ENCODE peak calls at places on chromosome 1, in six cellular contexts. P is HepG2, M is HCT116, Z is mammary epithelial cell, Y is GM23248, B is K562. C is an unnamed sample. For H4K20me1, the result is how much of the 10 kb centered on the place peaks cover.

GRCh38 chr1:1213153-1213918 is 617 bp downstream of the TNFRSF4 start:
- DNase-seq in P (no peak), M (no peak), Z (no peak), Y (no peak), B (no peak), C (no peak)

GRCh38 chr1:37858931-37859506 is 373 bp downstream of the MTF1 start:
- DNase-seq in P (no peak), M (no peak), Z (no peak), Y (peak), B (peak), C (no peak)

GRCh38 chr1:207698822-207699483 is 52.9 kb upstream of the CD46 start:
- DNase-seq in P (peak), M (peak), Z (peak), Y (peak), B (peak), C (peak)

GRCh38 chr1:89671775-89672488 is 39.0 kb downstream of the LRRC8C start:
- DNase-seq in P (no peak), M (no peak), Z (peak), Y (peak), B (no peak), C (no peak)

GRCh38 chr1:85229574-85230097 is 28.8 kb upstream of the SYDE2 start:
- DNase-seq in P (peak), M (peak), Z (no peak), Y (no peak), B (no peak), C (no peak)

GRCh38 chr1:15394261-15394543 is 15.5 kb upstream of the EFHD2 start:
- DNase-seq in P (no peak), M (no peak), Z (no peak), Y (no peak), B (no peak), C (no peak)

GRCh38 chr1:65694126-65694525 is 98.6 kb upstream of the PDE4B start:
- DNase-seq in P (no peak), M (no peak), Z (no peak), Y (no peak), B (no peak), C (no peak)

GRCh38 chr1:187680823-187681222 is 852.1 kb downstream of the PLA2G4A start:
- DNase-seq in P (no peak), M (no peak), Z (no peak), Y (peak), B (no peak), C (no peak)

GRCh38 chr1:246728311-246728710 is 4.1 kb downstream of the SCCPDH start:
- DNase-seq in P (no peak), M (no peak), Z (peak), Y (no peak), B (no peak), C (no peak)

GRCh38 chr1:8202182-8202905 is 115.6 kb upstream of the SLC45A1 start:
- DNase-seq in P (peak), M (peak), Z (peak), Y (peak), B (peak), C (peak)

GRCh38 chr1:243742814-243743213 is 107.2 kb downstream of the AKT3 start:
- DNase-seq in P (no peak), M (no peak), Z (peak), Y (peak), B (no peak), C (no peak)

GRCh38 chr1:92230736-92231135 is 13.0 kb downstream of the C1orf146 start:
- DNase-seq in P (no peak), M (no peak), Z (no peak), Y (no peak), B (no peak), C (no peak)

GRCh38 chr1:22290611-22291010 is 147.7 kb upstream of the WNT4 start:
- DNase-seq in P (no peak), M (no peak), Z (no peak), Y (no peak), B (no peak), C (no peak)

DNA sequence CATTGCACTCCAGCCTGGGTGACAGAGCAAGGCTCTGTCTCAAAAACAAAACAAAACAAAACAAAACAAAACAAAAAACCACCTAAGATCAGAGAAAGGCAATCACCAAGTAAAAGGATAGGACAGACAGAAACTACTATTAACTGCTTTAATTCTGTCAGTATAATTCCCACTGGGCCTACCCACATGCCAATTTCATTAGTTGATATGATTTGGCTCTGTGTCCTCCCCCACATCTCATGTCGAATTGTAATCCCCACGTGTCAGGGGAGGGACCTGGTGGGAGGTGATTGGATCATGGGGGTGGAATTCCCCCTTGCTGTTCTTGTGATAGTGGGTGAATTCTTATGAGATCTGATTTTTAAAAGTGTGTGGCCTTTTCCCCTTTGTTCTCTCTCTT is 27.2 kb upstream of the CAPZB start:
- DNase-seq in P (no peak), M (no peak), Z (peak), Y (peak), B (no peak), C (no peak)
- TF ChIP-seq EZH2 in P (no peak), M (no peak), Z (no peak), Y (no peak), B (no peak), C (no peak)

DNA sequence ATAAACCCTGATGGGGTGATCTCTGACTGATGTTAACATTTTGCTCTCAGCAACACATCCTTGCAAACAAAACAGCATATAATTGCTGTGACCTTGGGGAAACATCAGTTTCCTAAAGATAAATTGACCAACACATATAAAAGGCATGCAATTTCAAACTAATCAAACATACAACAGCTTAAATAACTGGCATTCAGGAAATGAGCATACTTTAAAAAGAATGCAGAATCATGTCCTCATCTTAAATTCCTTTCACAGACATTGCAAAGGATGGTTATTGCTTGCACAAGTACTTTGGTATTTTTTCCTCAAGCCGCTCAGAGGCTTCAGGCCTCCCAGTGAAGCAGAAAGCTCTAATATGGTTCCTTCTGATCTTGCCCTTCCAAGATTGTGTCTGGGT is 53.4 kb upstream of the RGS18 start:
- DNase-seq in P (no peak), M (no peak), Z (no peak), Y (peak), B (no peak), C (no peak)
- H4K20me1 ChIP-seq in P (under half), M (under half), Z (under half), Y (under half), B (under half), C (under half)

DNA sequence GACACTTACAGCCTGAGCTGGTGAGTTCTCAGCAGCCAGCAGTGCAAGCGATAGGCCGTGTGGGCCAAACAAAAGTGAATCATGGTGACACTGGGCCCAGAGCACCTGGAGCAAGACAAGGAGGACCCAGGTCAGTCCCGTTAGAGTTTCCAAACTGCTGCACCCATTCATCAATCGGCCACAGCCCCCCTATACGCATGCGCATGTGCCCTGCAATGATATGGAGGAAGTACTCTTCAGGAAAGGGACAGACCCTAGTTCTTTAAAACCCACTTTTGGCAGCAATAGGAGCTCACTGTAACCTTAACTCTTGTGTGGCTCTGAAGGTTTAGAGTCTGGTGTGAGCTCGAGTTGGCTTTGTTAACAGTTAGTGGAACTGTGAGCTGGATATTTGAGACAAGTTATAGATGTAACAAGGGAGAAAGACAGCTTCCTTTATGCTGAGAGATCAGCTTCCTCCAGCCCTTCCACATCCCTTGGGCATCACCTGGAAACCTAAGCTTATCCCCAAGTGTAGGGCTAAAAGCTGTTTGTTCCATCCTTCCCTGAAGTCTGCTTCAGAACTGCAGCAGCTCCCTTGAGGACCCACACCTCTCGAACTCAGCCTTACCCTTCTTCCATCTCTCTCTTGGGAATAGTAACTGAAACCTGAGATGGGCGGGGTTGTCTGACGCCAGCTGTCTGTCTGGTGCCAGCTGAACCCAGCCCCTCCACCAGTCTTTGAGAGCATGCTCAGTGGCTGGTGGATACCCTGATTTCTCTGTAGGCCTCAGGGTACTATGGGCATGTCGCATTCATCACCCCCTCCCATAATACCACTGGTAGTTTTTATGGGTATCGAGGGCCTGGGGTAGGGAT is 17.7 kb downstream of the NMNAT1 start:
- DNase-seq in P (no peak), M (no peak), Z (no peak), Y (no peak), B (no peak), C (peak)
- H3K4me2 ChIP-seq in P (no peak), M (peak), Z (no peak), Y (no peak), B (no peak), C (peak)

GRCh38 chr1:110728388-110728787 is 53.6 kb upstream of the KCNA3 start:
- DNase-seq in P (no peak), M (no peak), Z (no peak), Y (no peak), B (no peak), C (no peak)

GRCh38 chr1:110722835-110723234 is 48.1 kb upstream of the KCNA3 start:
- DNase-seq in P (no peak), M (no peak), Z (no peak), Y (no peak), B (no peak), C (no peak)

DNA sequence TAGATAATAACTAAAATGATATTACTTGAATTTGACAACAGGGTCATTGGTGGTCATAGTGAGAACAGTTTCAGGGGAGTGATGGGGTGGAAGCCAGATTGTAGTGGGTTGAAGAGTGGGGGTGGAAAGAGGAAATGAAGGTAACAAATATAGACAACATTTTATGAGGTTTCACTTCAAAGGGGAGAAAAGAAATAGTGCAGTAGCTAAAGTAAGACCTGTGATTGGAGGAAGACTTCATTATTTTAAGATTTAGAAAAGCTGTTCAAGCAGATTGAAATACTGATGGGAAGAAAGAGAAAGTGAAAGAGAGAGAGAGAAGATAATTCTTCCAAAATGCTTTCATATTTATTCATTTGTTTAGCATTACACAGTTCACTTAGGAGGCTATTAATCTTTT is 52.0 kb upstream of the KCNA3 start:
- DNase-seq in P (no peak), M (no peak), Z (no peak), Y (no peak), B (no peak), C (no peak)
- TF ChIP-seq EZH2 in P (no peak), M (no peak), Z (no peak), Y (no peak), B (no peak), C (no peak)

DNA sequence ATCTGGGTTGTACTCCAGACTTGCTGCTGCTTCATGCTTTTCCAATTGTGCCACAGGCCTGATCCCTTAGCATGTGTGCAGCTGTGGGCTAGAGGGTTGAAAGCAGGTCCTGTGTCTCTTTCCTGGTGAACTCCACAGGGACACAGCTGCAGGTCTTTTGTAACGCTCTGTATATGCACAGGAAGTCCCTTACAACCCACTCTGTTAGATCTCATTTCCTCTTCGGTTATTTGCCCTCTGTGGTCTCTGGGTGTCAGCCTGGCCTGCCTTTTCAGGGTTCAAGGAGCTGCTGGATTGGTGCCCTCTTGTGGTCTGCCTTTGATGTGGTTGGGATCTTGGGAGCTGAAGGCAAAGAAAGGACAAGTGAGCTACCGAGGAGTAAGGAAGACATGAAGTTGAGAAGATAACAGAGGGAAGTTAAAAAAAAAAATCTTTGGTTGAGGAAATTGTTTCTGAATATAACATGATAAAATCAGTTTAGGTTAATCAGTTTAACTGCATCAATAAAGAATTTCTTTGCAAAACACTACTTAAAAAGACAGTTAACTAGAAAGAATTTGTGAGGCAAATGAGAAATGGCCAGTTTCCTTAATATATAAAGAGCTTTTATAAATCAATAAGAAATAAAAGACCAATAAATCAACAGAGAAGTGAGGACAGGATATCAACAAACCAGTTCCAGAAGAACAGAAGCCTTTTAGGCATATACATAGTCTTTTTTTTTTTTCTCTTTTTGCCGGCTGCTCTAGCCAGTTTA is 44.1 kb downstream of the UCK2 start:
- DNase-seq in P (peak), M (peak), Z (peak), Y (peak), B (peak), C (peak)
- H4K20me1 ChIP-seq in P (under half), M (under half), Z (under half), Y (under half), B (under half), C (under half)

GRCh38 chr1:196308171-196308570 is 300.1 kb downstream of the KCNT2 start:
- DNase-seq in P (no peak), M (no peak), Z (no peak), Y (no peak), B (peak), C (no peak)

GRCh38 chr1:196312739-196313138 is 295.5 kb downstream of the KCNT2 start:
- DNase-seq in P (no peak), M (no peak), Z (no peak), Y (no peak), B (no peak), C (peak)

GRCh38 chr1:196305216-196305615 is 303.0 kb downstream of the KCNT2 start:
- DNase-seq in P (no peak), M (no peak), Z (no peak), Y (no peak), B (no peak), C (no peak)

GRCh38 chr1:196306421-196306820 is 301.8 kb downstream of the KCNT2 start:
- DNase-seq in P (no peak), M (no peak), Z (no peak), Y (no peak), B (no peak), C (peak)

GRCh38 chr1:196309386-196309785 is 298.9 kb downstream of the KCNT2 start:
- DNase-seq in P (peak), M (peak), Z (peak), Y (peak), B (peak), C (no peak)
- H3K4me2 ChIP-seq in P (no peak), M (no peak), Z (no peak), Y (no peak), B (no peak), C (no peak)

GRCh38 chr1:25616080-25616931 is at the start of gene MAN1C1:
- DNase-seq in P (peak), M (peak), Z (peak), Y (peak), B (peak), C (peak)

GRCh38 chr1:25613091-25613490 is 3.5 kb upstream of the MAN1C1 start:
- DNase-seq in P (no peak), M (no peak), Z (no peak), Y (no peak), B (no peak), C (no peak)

GRCh38 chr1:25615172-25615541 is 1.4 kb upstream of the MAN1C1 start:
- DNase-seq in P (no peak), M (no peak), Z (no peak), Y (no peak), B (no peak), C (no peak)

GRCh38 chr1:25615563-25616079 is 970 bp upstream of the MAN1C1 start:
- DNase-seq in P (no peak), M (no peak), Z (no peak), Y (peak), B (no peak), C (no peak)

DNA sequence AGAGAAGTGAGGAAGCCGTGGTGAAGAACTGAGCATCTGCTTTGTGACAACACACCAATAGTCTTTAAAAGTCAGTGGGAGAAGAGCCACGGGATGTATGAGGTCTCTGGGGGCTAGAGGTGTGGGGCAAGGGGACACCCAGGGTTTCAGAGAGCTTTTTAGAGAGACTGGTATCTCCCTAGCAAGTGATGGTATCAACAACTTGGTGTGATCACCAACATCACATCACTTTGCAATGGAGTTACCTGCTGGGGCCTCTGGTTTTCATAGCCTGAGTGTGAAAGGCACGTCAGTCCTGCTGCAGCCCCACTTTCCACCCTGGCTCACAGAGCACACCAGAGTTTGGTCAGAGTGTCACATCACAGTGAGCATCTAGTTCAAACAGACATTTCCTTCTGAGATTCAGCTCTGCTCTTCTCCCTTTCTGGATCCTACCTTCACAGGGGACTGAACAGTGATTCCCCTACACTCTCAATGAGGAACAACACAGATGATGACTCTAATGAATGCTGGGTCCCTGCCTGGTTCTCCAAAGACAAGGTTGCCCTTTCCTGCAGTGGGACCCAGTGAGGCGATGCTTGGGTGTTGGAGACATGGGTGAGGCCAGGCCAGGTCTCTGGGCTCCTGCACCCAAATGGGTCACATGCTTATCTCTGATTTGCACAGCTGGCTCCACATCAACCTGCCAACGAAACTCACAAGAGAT is 2.0 kb upstream of the MAN1C1 start:
- DNase-seq in P (no peak), M (no peak), Z (no peak), Y (no peak), B (no peak), C (no peak)
- TF ChIP-seq EZH2 in P (no peak), M (no peak), Z (no peak), Y (no peak), B (no peak), C (no peak)

DNA sequence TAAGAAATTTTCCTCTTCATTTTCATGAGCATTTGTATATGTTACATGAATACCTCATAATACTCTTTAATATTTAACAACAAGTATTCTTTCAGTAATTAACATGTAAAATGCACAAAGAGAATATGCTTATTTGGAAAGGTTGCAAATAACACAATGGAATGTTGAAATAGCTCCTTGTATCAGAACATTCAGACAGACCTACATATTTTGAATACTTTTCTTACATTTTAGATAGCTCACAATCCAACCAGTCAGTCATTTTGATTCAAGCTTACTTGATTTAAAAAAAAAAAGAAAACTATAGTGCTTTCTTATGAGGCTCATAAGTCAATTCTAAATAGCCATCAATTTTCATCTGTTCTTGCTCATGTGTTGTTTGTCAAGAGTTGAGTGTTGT is 518.8 kb downstream of the ADGRL2 start:
- DNase-seq in P (no peak), M (no peak), Z (no peak), Y (no peak), B (no peak), C (no peak)
- H4K20me1 ChIP-seq in P (under half), M (under half), Z (under half), Y (under half), B (under half), C (under half)

C was measured in neural progenitor cell.